ENCODE peak calls at places on chromosomes 12 and 14, in nine cellular contexts. One of them, this sample, is unnamed.
A peak's percentile ranks its signal among the peaks of the same experiment; 100 is the strongest.

GRCh38 chr14:35335388-35336092 is 43.4 kb downstream of the PSMA6 start:
- DNase-seq in CD8-positive, alpha-beta memory T cell: no peak
- DNase-seq in psoas muscle: peak; percentile 53
- DNase-seq in breast epithelium: no peak
- DNase-seq in GM23338: no peak
- DNase-seq in upper lobe of right lung: peak; percentile 71
- DNase-seq in Caco-2: no peak
- DNase-seq in AG10803: no peak
- DNase-seq in IMR-90: no peak
- DNase-seq in this sample: peak; percentile 57

GRCh38 chr14:101494826-101495225 is 66.5 kb upstream of the DIO3 start:
- DNase-seq in GM23338: no peak
- DNase-seq in IMR-90: no peak
- DNase-seq in Caco-2: no peak
- DNase-seq in upper lobe of right lung: peak; percentile 55
- DNase-seq in CD8-positive, alpha-beta memory T cell: no peak
- DNase-seq in psoas muscle: no peak
- DNase-seq in AG10803: no peak
- DNase-seq in breast epithelium: no peak
- DNase-seq in this sample: no peak

GRCh38 chr12:127558363-127558762 is 708.6 kb upstream of the TMEM132C start:
- DNase-seq in CD8-positive, alpha-beta memory T cell: no peak
- DNase-seq in Caco-2: no peak
- DNase-seq in AG10803: no peak
- DNase-seq in GM23338: no peak
- DNase-seq in IMR-90: no peak
- DNase-seq in breast epithelium: no peak
- DNase-seq in upper lobe of right lung: no peak
- DNase-seq in psoas muscle: no peak
- DNase-seq in this sample: no peak

GRCh38 chr12:109563291-109564284 is 9.7 kb downstream of the MMAB start:
- DNase-seq in AG10803: no peak
- DNase-seq in IMR-90: no peak
- DNase-seq in psoas muscle: no peak
- DNase-seq in GM23338: no peak
- DNase-seq in CD8-positive, alpha-beta memory T cell: no peak
- DNase-seq in breast epithelium: no peak
- DNase-seq in upper lobe of right lung: no peak
- DNase-seq in Caco-2: no peak
- DNase-seq in this sample: no peak

GRCh38 chr12:6792522-6793201 is 3.3 kb downstream of the CD4 start:
- DNase-seq in Caco-2: no peak
- DNase-seq in AG10803: no peak
- DNase-seq in upper lobe of right lung: no peak
- DNase-seq in CD8-positive, alpha-beta memory T cell: no peak
- DNase-seq in GM23338: no peak
- DNase-seq in IMR-90: peak; percentile 13
- DNase-seq in psoas muscle: peak; percentile 39
- DNase-seq in breast epithelium: no peak
- DNase-seq in this sample: no peak

GRCh38 chr12:131349397-131350127 is 361.3 kb upstream of the SFSWAP start:
- DNase-seq in Caco-2: no peak
- DNase-seq in psoas muscle: no peak
- DNase-seq in IMR-90: no peak
- DNase-seq in upper lobe of right lung: no peak
- DNase-seq in GM23338: no peak
- DNase-seq in AG10803: no peak
- DNase-seq in breast epithelium: no peak
- DNase-seq in CD8-positive, alpha-beta memory T cell: no peak
- DNase-seq in this sample: no peak

GRCh38 chr12:82651489-82651888 is 35.2 kb upstream of the TMTC2 start:
- DNase-seq in Caco-2: no peak
- DNase-seq in AG10803: no peak
- DNase-seq in psoas muscle: no peak
- DNase-seq in GM23338: no peak
- DNase-seq in IMR-90: no peak
- DNase-seq in breast epithelium: no peak
- DNase-seq in CD8-positive, alpha-beta memory T cell: no peak
- DNase-seq in upper lobe of right lung: no peak
- DNase-seq in this sample: peak; percentile 66

GRCh38 chr12:127162902-127163301 is 1104.1 kb upstream of the TMEM132C start:
- DNase-seq in psoas muscle: no peak
- DNase-seq in breast epithelium: no peak
- DNase-seq in IMR-90: peak; percentile 53
- DNase-seq in upper lobe of right lung: no peak
- DNase-seq in CD8-positive, alpha-beta memory T cell: no peak
- DNase-seq in AG10803: peak; percentile 74
- DNase-seq in GM23338: no peak
- DNase-seq in Caco-2: no peak
- DNase-seq in this sample: no peak

GRCh38 chr12:121532503-121533390 is 48.1 kb downstream of the KDM2B start:
- DNase-seq in GM23338: no peak
- DNase-seq in CD8-positive, alpha-beta memory T cell: no peak
- DNase-seq in psoas muscle: no peak
- DNase-seq in breast epithelium: no peak
- DNase-seq in IMR-90: peak; percentile 84
- DNase-seq in Caco-2: no peak
- DNase-seq in AG10803: peak; percentile 83
- DNase-seq in upper lobe of right lung: no peak
- DNase-seq in this sample: peak; percentile 28

GRCh38 chr12:121531356-121531750 is 49.5 kb downstream of the KDM2B start:
- DNase-seq in upper lobe of right lung: no peak
- DNase-seq in IMR-90: no peak
- DNase-seq in GM23338: no peak
- DNase-seq in Caco-2: no peak
- DNase-seq in AG10803: no peak
- DNase-seq in psoas muscle: no peak
- DNase-seq in breast epithelium: no peak
- DNase-seq in CD8-positive, alpha-beta memory T cell: no peak
- DNase-seq in this sample: no peak

GRCh38 chr12:121529184-121529583 is 51.6 kb downstream of the KDM2B start:
- DNase-seq in IMR-90: no peak
- DNase-seq in breast epithelium: no peak
- DNase-seq in upper lobe of right lung: no peak
- DNase-seq in CD8-positive, alpha-beta memory T cell: no peak
- DNase-seq in GM23338: no peak
- DNase-seq in psoas muscle: no peak
- DNase-seq in AG10803: no peak
- DNase-seq in Caco-2: no peak
- DNase-seq in this sample: no peak

GRCh38 chr12:121533391-121534090 is 47.3 kb downstream of the KDM2B start:
- DNase-seq in CD8-positive, alpha-beta memory T cell: no peak
- DNase-seq in breast epithelium: no peak
- DNase-seq in upper lobe of right lung: peak; percentile 75
- DNase-seq in psoas muscle: no peak
- DNase-seq in IMR-90: no peak
- DNase-seq in AG10803: peak; percentile 9
- DNase-seq in Caco-2: no peak
- DNase-seq in GM23338: no peak
- DNase-seq in this sample: peak; percentile 85

DNA sequence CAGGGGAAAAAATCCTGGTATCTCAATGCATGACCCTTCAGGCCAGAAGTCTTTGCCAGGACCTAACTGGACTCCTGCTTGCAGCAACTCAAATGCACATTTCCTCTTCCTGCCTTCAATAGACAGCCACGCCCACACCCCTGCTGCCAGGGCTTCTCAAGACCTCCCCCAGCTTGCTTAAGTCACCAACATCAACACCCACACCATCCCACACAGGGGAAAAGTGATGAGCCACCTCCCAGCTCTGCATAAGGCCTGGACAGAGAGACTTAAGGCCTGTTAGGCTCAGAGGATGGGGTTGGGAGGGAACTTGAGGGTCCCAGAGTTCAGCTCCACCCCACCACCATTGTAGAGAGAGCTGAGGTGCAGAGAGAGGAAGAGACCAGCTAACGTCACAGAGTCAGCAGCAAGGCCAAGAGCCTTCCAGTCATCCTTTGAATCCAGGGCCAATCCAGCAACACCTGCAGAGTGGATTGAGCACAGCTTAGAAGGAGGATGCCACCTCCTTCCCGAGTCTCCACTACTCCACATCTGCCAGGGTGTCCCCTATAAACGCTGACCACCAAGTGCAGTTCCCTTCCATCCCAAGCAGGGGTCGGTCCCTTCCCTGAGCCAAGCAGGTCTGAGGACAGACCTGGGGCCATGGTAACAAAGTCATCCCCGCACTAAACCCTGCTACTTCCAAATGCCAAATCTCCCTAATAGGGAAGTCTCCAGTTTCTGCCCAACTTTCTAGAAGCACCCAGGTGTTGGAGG is 50.0 kb downstream of the KDM2B start:
- DNase-seq in CD8-positive, alpha-beta memory T cell: peak; percentile 63
- DNase-seq in GM23338: peak; percentile 63
- DNase-seq in Caco-2: no peak
- DNase-seq in upper lobe of right lung: peak; percentile 88
- DNase-seq in breast epithelium: peak; percentile 33
- DNase-seq in IMR-90: peak; percentile 88
- DNase-seq in AG10803: peak; percentile 80
- DNase-seq in psoas muscle: peak; percentile 61
- DNase-seq in this sample: peak; percentile 48
- H3K4me3 ChIP-seq in CD8-positive, alpha-beta memory T cell: peak overlapping the region; percentile 16
- H3K4me3 ChIP-seq in GM23338: no peak overlapping the region
- H3K4me3 ChIP-seq in Caco-2: no peak overlapping the region
- H3K4me3 ChIP-seq in upper lobe of right lung: no peak overlapping the region
- H3K4me3 ChIP-seq in breast epithelium: no peak overlapping the region
- H3K4me3 ChIP-seq in IMR-90: no peak overlapping the region
- H3K4me3 ChIP-seq in AG10803: no peak overlapping the region
- H3K4me3 ChIP-seq in psoas muscle: no peak overlapping the region
- H3K4me3 ChIP-seq in this sample: no peak overlapping the region

GRCh38 chr12:92138144-92138543 is 7.5 kb downstream of the BTG1 start:
- DNase-seq in IMR-90: no peak
- DNase-seq in AG10803: no peak
- DNase-seq in breast epithelium: no peak
- DNase-seq in CD8-positive, alpha-beta memory T cell: no peak
- DNase-seq in upper lobe of right lung: no peak
- DNase-seq in GM23338: no peak
- DNase-seq in Caco-2: no peak
- DNase-seq in psoas muscle: no peak
- DNase-seq in this sample: no peak

GRCh38 chr12:92138626-92139025 is 7.0 kb downstream of the BTG1 start:
- DNase-seq in upper lobe of right lung: no peak
- DNase-seq in AG10803: no peak
- DNase-seq in GM23338: no peak
- DNase-seq in CD8-positive, alpha-beta memory T cell: no peak
- DNase-seq in breast epithelium: no peak
- DNase-seq in psoas muscle: no peak
- DNase-seq in Caco-2: no peak
- DNase-seq in IMR-90: no peak
- DNase-seq in this sample: no peak

GRCh38 chr12:92134638-92135274 is 10.9 kb downstream of the BTG1 start:
- DNase-seq in GM23338: no peak
- DNase-seq in CD8-positive, alpha-beta memory T cell: no peak
- DNase-seq in AG10803: peak; percentile 86
- DNase-seq in Caco-2: no peak
- DNase-seq in upper lobe of right lung: no peak
- DNase-seq in breast epithelium: no peak
- DNase-seq in psoas muscle: no peak
- DNase-seq in IMR-90: peak; percentile 84
- DNase-seq in this sample: no peak

GRCh38 chr12:92136021-92136735 is 9.5 kb downstream of the BTG1 start:
- DNase-seq in GM23338: no peak
- DNase-seq in IMR-90: no peak
- DNase-seq in Caco-2: no peak
- DNase-seq in breast epithelium: no peak
- DNase-seq in upper lobe of right lung: no peak
- DNase-seq in AG10803: no peak
- DNase-seq in psoas muscle: no peak
- DNase-seq in CD8-positive, alpha-beta memory T cell: no peak
- DNase-seq in this sample: no peak

GRCh38 chr12:92136883-92137582 is 8.6 kb downstream of the BTG1 start:
- DNase-seq in AG10803: peak; percentile 86
- DNase-seq in GM23338: peak; percentile 48
- DNase-seq in psoas muscle: no peak
- DNase-seq in breast epithelium: no peak
- DNase-seq in upper lobe of right lung: no peak
- DNase-seq in Caco-2: no peak
- DNase-seq in IMR-90: peak; percentile 97
- DNase-seq in CD8-positive, alpha-beta memory T cell: no peak
- DNase-seq in this sample: no peak
- H3K4me3 ChIP-seq in AG10803: no peak overlapping the region
- H3K4me3 ChIP-seq in GM23338: peak overlapping the region; percentile 9
- H3K4me3 ChIP-seq in psoas muscle: peak overlapping the region; percentile 2
- H3K4me3 ChIP-seq in breast epithelium: peak overlapping the region; percentile 95
- H3K4me3 ChIP-seq in upper lobe of right lung: peak overlapping the region; percentile 73
- H3K4me3 ChIP-seq in Caco-2: no peak overlapping the region
- H3K4me3 ChIP-seq in IMR-90: no peak overlapping the region
- H3K4me3 ChIP-seq in CD8-positive, alpha-beta memory T cell: peak overlapping the region; percentile 98
- H3K4me3 ChIP-seq in this sample: no peak overlapping the region

GRCh38 chr12:12381982-12382381 is 25.1 kb downstream of the BORCS5 start:
- DNase-seq in GM23338: peak; percentile 22
- DNase-seq in IMR-90: no peak
- DNase-seq in Caco-2: no peak
- DNase-seq in AG10803: no peak
- DNase-seq in breast epithelium: no peak
- DNase-seq in CD8-positive, alpha-beta memory T cell: no peak
- DNase-seq in upper lobe of right lung: no peak
- DNase-seq in psoas muscle: no peak
- DNase-seq in this sample: no peak

GRCh38 chr12:12380949-12381593 is 24.2 kb downstream of the BORCS5 start:
- DNase-seq in CD8-positive, alpha-beta memory T cell: no peak
- DNase-seq in psoas muscle: no peak
- DNase-seq in upper lobe of right lung: no peak
- DNase-seq in GM23338: no peak
- DNase-seq in breast epithelium: no peak
- DNase-seq in AG10803: no peak
- DNase-seq in Caco-2: no peak
- DNase-seq in IMR-90: no peak
- DNase-seq in this sample: no peak

GRCh38 chr12:12384601-12385321 is 27.9 kb downstream of the BORCS5 start:
- DNase-seq in CD8-positive, alpha-beta memory T cell: peak; percentile 33
- DNase-seq in breast epithelium: no peak
- DNase-seq in AG10803: no peak
- DNase-seq in GM23338: peak; percentile 60
- DNase-seq in Caco-2: peak; percentile 84
- DNase-seq in upper lobe of right lung: no peak
- DNase-seq in IMR-90: no peak
- DNase-seq in psoas muscle: no peak
- DNase-seq in this sample: no peak

GRCh38 chr12:12376636-12377448 is 20.0 kb downstream of the BORCS5 start:
- DNase-seq in CD8-positive, alpha-beta memory T cell: no peak
- DNase-seq in psoas muscle: no peak
- DNase-seq in breast epithelium: no peak
- DNase-seq in AG10803: peak; percentile 81
- DNase-seq in GM23338: peak; percentile 92
- DNase-seq in upper lobe of right lung: no peak
- DNase-seq in Caco-2: peak; percentile 64
- DNase-seq in IMR-90: peak; percentile 86
- DNase-seq in this sample: peak; percentile 19

GRCh38 chr12:12379831-12380730 is 23.2 kb downstream of the BORCS5 start:
- DNase-seq in GM23338: no peak
- DNase-seq in upper lobe of right lung: no peak
- DNase-seq in Caco-2: no peak
- DNase-seq in psoas muscle: no peak
- DNase-seq in breast epithelium: no peak
- DNase-seq in IMR-90: no peak
- DNase-seq in AG10803: peak; percentile 36
- DNase-seq in CD8-positive, alpha-beta memory T cell: peak; percentile 42
- DNase-seq in this sample: no peak
- H3K4me3 ChIP-seq in GM23338: no peak overlapping the region
- H3K4me3 ChIP-seq in upper lobe of right lung: no peak overlapping the region
- H3K4me3 ChIP-seq in Caco-2: no peak overlapping the region
- H3K4me3 ChIP-seq in psoas muscle: no peak overlapping the region
- H3K4me3 ChIP-seq in breast epithelium: no peak overlapping the region
- H3K4me3 ChIP-seq in IMR-90: no peak overlapping the region
- H3K4me3 ChIP-seq in AG10803: no peak overlapping the region
- H3K4me3 ChIP-seq in CD8-positive, alpha-beta memory T cell: no peak overlapping the region
- H3K4me3 ChIP-seq in this sample: no peak overlapping the region

GRCh38 chr14:20798932-20799331 is 3.7 kb downstream of the RNASE1 start:
- DNase-seq in breast epithelium: no peak
- DNase-seq in psoas muscle: no peak
- DNase-seq in upper lobe of right lung: no peak
- DNase-seq in CD8-positive, alpha-beta memory T cell: no peak
- DNase-seq in Caco-2: no peak
- DNase-seq in AG10803: no peak
- DNase-seq in GM23338: no peak
- DNase-seq in IMR-90: no peak
- DNase-seq in this sample: no peak
- H3K4me3 ChIP-seq in breast epithelium: no peak overlapping the region
- H3K4me3 ChIP-seq in psoas muscle: peak overlapping the region; percentile 55
- H3K4me3 ChIP-seq in upper lobe of right lung: peak overlapping the region; percentile 60
- H3K4me3 ChIP-seq in CD8-positive, alpha-beta memory T cell: no peak overlapping the region
- H3K4me3 ChIP-seq in Caco-2: no peak overlapping the region
- H3K4me3 ChIP-seq in AG10803: no peak overlapping the region
- H3K4me3 ChIP-seq in GM23338: no peak overlapping the region
- H3K4me3 ChIP-seq in IMR-90: no peak overlapping the region
- H3K4me3 ChIP-seq in this sample: no peak overlapping the region